ENCODE peak calls at places on chromosomes 16 and 17, in five cellular contexts. B is mesenchymal stem cell, R is H9, G is neuronal stem cell, Z is H1. J is an unnamed sample.

GRCh38 chr16:50045412-50045811 is 20.4 kb upstream of the HEATR3 start:
- DNase-seq in Z (no peak), B (no peak), R (no peak), G (no peak), J (no peak)

GRCh38 chr17:39553326-39553945 is 54.3 kb downstream of the NEUROD2 start:
- DNase-seq in R (no peak), Z (no peak), B (no peak), G (no peak), J (no peak)

GRCh38 chr16:86965331-86965730 is 351.9 kb downstream of the C16orf95 start:
- DNase-seq in Z (no peak), R (no peak), B (no peak), G (no peak), J (no peak)

GRCh38 chr17:31559647-31560501 is 168.4 kb downstream of the RAB11FIP4 start:
- DNase-seq in B (peak), R (no peak), G (no peak), Z (peak), J (peak)

GRCh38 chr17:61208301-61209098 is 191.1 kb upstream of the TBX2 start:
- DNase-seq in R (no peak), Z (no peak), B (peak), G (no peak), J (no peak)

GRCh38 chr16:2148714-2149629 is 547 bp downstream of the RAB26 start:
- DNase-seq in R (peak), G (no peak), B (no peak), Z (peak), J (no peak)

GRCh38 chr17:57215317-57215716 is 41.0 kb upstream of the MSI2 start:
- DNase-seq in G (no peak), R (no peak), B (peak), Z (no peak), J (peak)

GRCh38 chr17:4625181-4625601 is 16.3 kb downstream of the ALOX15 start:
- DNase-seq in Z (no peak), G (no peak), R (no peak), B (peak), J (peak)

GRCh38 chr17:40019140-40019991 is 4.1 kb downstream of the CSF3 start:
- DNase-seq in B (no peak), R (no peak), Z (peak), G (no peak), J (no peak)

GRCh38 chr17:1485311-1485747 is 7.2 kb downstream of the MYO1C start:
- DNase-seq in G (peak), B (peak), R (peak), Z (no peak), J (peak)

GRCh38 chr17:2241823-2242222 is 61.8 kb downstream of the SMG6 start:
- DNase-seq in R (no peak), G (no peak), Z (no peak), B (peak), J (no peak)

GRCh38 chr17:78664476-78665384 is 87.5 kb upstream of the DNAH17 start:
- DNase-seq in R (no peak), B (peak), Z (no peak), G (no peak), J (peak)

GRCh38 chr16:88624977-88625576 is 13.3 kb upstream of the IL17C start:
- DNase-seq in Z (no peak), R (no peak), B (no peak), G (no peak), J (no peak)

GRCh38 chr16:88623858-88624257 is 14.5 kb upstream of the IL17C start:
- DNase-seq in B (no peak), G (no peak), Z (no peak), R (no peak), J (no peak)

GRCh38 chr16:88624481-88624880 is 13.9 kb upstream of the IL17C start:
- DNase-seq in R (no peak), Z (no peak), G (no peak), B (no peak), J (no peak)

GRCh38 chr16:88622125-88622524 is 16.2 kb upstream of the IL17C start:
- DNase-seq in R (no peak), G (no peak), Z (no peak), B (no peak), J (no peak)

DNA sequence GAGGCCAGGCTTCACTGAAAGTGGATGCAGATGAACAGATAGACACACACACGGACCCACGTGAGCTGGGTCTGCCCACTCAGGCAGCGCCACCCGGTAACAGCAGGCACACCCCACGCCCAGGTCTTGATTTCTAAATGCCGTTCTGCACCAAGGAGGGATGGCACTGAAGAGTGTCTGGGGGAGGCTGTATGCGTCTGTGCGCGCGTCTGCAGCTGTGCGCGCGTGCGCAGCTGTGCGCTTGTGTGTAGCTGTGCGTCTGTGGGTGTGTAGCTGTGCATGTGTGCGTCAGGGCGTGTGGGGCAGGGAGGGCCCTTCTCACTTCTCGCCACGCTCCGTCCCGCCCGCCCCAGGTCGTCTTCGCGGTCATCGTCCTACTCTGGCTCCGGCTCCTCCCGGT is 15.5 kb upstream of the IL17C start:
- DNase-seq in B (no peak), Z (no peak), G (no peak), R (no peak), J (no peak)
- H3K14ac ChIP-seq in B (no peak), Z (no peak), G (no peak), R (no peak), J (no peak)

GRCh38 chr16:734208-734980 is 6.4 kb downstream of the CIAO3 start:
- DNase-seq in G (no peak), R (peak), Z (no peak), B (no peak), J (no peak)
- H2BK12ac ChIP-seq in G (peak), R (no peak), Z (no peak), B (no peak), J (no peak)

DNA sequence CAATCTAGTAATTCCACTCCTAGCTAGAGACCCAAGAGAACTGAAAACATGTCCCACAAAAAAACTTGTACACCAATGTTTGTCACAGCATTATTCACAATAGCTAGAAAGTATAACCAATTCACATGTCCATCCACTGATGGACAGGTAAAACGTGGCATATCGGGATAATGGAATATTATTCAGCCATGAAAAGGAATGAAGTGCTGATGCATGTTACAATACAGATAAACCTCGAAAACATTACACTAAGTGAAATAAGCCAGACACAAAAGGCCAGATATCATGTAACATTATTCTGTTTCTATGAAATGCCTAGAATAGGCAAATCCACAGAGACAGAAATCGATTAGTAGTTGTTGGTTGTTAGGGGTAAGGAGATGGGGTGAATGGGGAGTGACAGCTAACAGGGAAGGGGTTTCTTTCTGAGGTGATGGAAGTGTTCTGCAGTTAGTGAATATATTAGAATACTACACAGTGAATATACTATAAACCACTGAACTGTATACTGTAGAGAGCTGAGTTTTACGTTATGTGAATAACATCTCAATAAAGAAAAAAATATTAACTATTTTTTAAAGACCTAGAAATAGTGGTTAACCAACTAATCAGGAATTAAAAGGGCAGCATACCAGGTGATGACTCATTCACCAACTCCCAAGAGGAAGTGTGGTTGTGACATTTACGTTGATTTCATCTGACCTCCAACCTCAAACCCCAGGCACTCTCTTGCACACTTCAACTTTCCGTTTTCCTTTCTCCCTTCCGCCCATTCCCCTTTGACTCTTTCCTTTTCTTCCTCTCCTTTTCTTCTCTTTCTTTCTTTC is 48.6 kb downstream of the GAS7 start:
- DNase-seq in B (peak), G (no peak), R (no peak), Z (no peak), J (peak)
- H3K14ac ChIP-seq in B (no peak), G (no peak), R (no peak), Z (no peak), J (no peak)

DNA sequence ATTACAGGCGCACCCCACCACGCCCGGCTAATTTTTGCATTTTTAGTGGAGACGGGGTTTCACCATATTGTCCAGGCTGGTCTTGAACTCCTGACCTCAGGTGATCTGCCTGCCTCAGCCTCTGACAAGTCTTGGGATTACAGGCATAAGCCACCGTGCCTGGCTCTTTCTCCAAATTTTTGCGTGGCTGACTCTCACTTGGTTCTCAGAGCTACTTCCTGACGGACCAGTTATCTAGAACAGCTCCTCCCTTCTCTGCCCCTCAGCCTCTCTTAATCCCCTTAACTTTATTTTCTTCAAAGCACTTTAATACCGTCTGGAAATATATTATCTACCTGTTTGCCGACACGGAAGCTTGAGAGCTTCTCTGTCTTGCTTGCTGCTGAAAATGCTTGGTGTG is 4.2 kb downstream of the YPEL2 start:
- DNase-seq in B (no peak), Z (no peak), R (no peak), G (no peak), J (no peak)
- H2BK12ac ChIP-seq in B (no peak), Z (no peak), R (no peak), G (no peak), J (no peak)

GRCh38 chr17:45747907-45748306 is 36.2 kb upstream of the CRHR1 start:
- DNase-seq in Z (no peak), G (no peak), B (no peak), R (no peak), J (no peak)
- H3K14ac ChIP-seq in Z (no peak), G (no peak), B (no peak), R (no peak), J (no peak)

GRCh38 chr17:81920612-81921530 is 2.9 kb upstream of the SIRT7 start:
- DNase-seq in Z (no peak), R (no peak), G (no peak), B (no peak), J (no peak)
- H2BK12ac ChIP-seq in Z (no peak), R (no peak), G (no peak), B (no peak), J (no peak)

GRCh38 chr16:82038941-82039340 is 3.9 kb downstream of the HSD17B2 start:
- DNase-seq in B (no peak), Z (no peak), R (no peak), G (no peak), J (no peak)
- H3K14ac ChIP-seq in B (no peak), Z (no peak), R (no peak), G (no peak), J (no peak)

GRCh38 chr17:68511254-68511670 is 968 bp upstream of the PRKAR1A start:
- DNase-seq in B (peak), R (no peak), Z (no peak), G (no peak), J (no peak)

GRCh38 chr17:68513932-68514331 is 1.7 kb downstream of the PRKAR1A start:
- DNase-seq in G (no peak), R (no peak), B (no peak), Z (no peak), J (no peak)

GRCh38 chr17:68512247-68512966 is at the start of gene PRKAR1A:
- DNase-seq in G (peak), R (peak), B (peak), Z (peak), J (peak)

GRCh38 chr17:68512967-68513474 is 791 bp downstream of the PRKAR1A start:
- DNase-seq in R (no peak), B (peak), Z (no peak), G (no peak), J (peak)

GRCh38 chr17:68511671-68512246 is 471 bp upstream of the PRKAR1A start:
- DNase-seq in Z (peak), R (peak), G (peak), B (peak), J (peak)
- H2BK12ac ChIP-seq in Z (peak), R (no peak), G (no peak), B (peak), J (peak)

DNA sequence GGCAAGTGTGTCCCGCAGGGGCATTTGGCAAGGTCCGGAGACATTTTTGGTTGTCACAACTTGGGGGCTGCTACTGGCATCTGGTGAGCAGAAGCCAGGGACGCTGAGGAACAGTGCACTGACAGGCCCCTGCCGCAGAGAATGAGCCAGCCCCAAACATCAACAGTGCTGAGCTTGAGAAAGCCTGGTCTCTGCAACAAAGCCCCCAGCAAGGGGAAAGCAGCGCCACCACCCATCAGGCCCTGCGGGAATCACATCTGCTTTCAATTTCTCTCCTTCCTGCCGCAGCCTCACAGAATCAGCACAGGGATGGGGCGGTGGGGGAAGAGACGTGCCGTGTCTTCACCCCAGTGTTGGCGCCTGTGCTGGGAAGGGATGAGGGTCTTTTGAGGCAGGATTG is 14.8 kb upstream of the PRPSAP1 start:
- DNase-seq in Z (peak), R (peak), G (no peak), B (no peak), J (no peak)
- H3K14ac ChIP-seq in Z (no peak), R (no peak), G (peak), B (no peak), J (no peak)

J was measured in trophoblast cell.